ENCODE peak calls at places on chromosomes 3 and 15, in seven cellular contexts. V is mucosa of descending colon; P is activated CD8-positive, alpha-beta memory T cell treated with anti-CD3 and anti-CD28 coated beads, Interleukin-2, amount 10 ng/mL, durations not matched to agents 7 days and 5 days; S is activated T-helper 1 cell treated with anti-CD3 and anti-CD28 coated beads, Interleukin-2, amount 50 U/mL, for 16 hours; K is brain microvascular endothelial cell; A is fibroblast of lung; Y is C1 segment of cervical spinal cord. I is an unnamed sample.

GRCh38 chr15:35491999-35492398 is 54.0 kb downstream of the DPH6 start:
- DNase-seq in V (peak; percentile 50), P (no peak), S (no peak), K (no peak), A (no peak), Y (no peak), I (no peak)

GRCh38 chr15:79172032-79172481 is 81.5 kb upstream of the RASGRF1 start:
- DNase-seq in V (no peak), P (peak; percentile 9), S (no peak), K (no peak), A (no peak), Y (no peak), I (no peak)

GRCh38 chr3:50587806-50588758 is 18.8 kb downstream of the HEMK1 start:
- DNase-seq in V (no peak), P (peak; percentile 90), S (peak; percentile 67), K (no peak), A (no peak), Y (no peak), I (no peak)

GRCh38 chr3:14137004-14137403 is 12.2 kb downstream of the TMEM43 start:
- DNase-seq in V (peak; percentile 64), P (no peak), S (no peak), K (no peak), A (no peak), Y (no peak), I (no peak)

GRCh38 chr3:175068587-175068986 is 209.5 kb downstream of the NAALADL2 start:
- DNase-seq in V (no peak), P (no peak), S (no peak), K (no peak), A (no peak), Y (no peak), I (no peak)

GRCh38 chr3:71160800-71161546 is 422.6 kb downstream of the FOXP1 start:
- DNase-seq in V (no peak), P (no peak), S (no peak), K (peak; percentile 54), A (peak; percentile 89), Y (no peak), I (no peak)

GRCh38 chr3:31534036-31534435 is 1.3 kb downstream of the STT3B start:
- DNase-seq in V (peak; percentile 16), P (no peak), S (no peak), K (no peak), A (peak; percentile 16), Y (no peak), I (no peak)

GRCh38 chr15:34248190-34248589 is 23.4 kb downstream of the EMC4 start:
- DNase-seq in V (no peak), P (no peak), S (no peak), K (no peak), A (no peak), Y (no peak), I (no peak)

GRCh38 chr3:45163481-45163880 is 17.3 kb upstream of the CDCP1 start:
- DNase-seq in V (no peak), P (no peak), S (no peak), K (no peak), A (no peak), Y (no peak), I (no peak)

GRCh38 chr3:82000773-82001172 is 239.3 kb upstream of the GBE1 start:
- DNase-seq in V (no peak), P (no peak), S (no peak), K (no peak), A (peak; percentile 21), Y (no peak), I (no peak)

GRCh38 chr3:36932979-36933378 is 11.9 kb downstream of the TRANK1 start:
- DNase-seq in V (no peak), P (no peak), S (no peak), K (peak; percentile 25), A (peak; percentile 52), Y (no peak), I (no peak)

GRCh38 chr3:177813322-177813721 is 616.0 kb upstream of the TBL1XR1 start:
- DNase-seq in V (no peak), P (no peak), S (no peak), K (no peak), A (peak; percentile 72), Y (no peak), I (no peak)